ENCODE peak calls at places on chromosomes 5 and 9, in six cellular contexts. V, Z, D, H, A and K are unnamed samples.

GRCh38 chr9:126617003-126617739 is 3.4 kb downstream of the LMX1B start:
- DNase-seq in V (peak), Z (no peak), D (no peak), H (no peak), A (no peak), K (no peak)

GRCh38 chr9:94862242-94862610 is 135.7 kb downstream of the AOPEP start:
- DNase-seq in V (no peak), Z (no peak), D (no peak), H (no peak), A (no peak), K (no peak)

GRCh38 chr5:80463269-80463668 is 24.6 kb upstream of the FAM151B start:
- DNase-seq in V (no peak), Z (no peak), D (no peak), H (no peak), A (no peak), K (no peak)

GRCh38 chr5:19058216-19058615 is 929.8 kb downstream of the CDH18 start:
- DNase-seq in V (no peak), Z (no peak), D (no peak), H (no peak), A (no peak), K (no peak)

GRCh38 chr9:2991292-2991691 is 147.4 kb upstream of the PUM3 start:
- DNase-seq in V (no peak), Z (no peak), D (no peak), H (peak), A (no peak), K (no peak)

GRCh38 chr5:179792612-179793469 is 945 bp upstream of the LTC4S start:
- DNase-seq in V (no peak), Z (peak), D (no peak), H (no peak), A (no peak), K (no peak)

GRCh38 chr5:103211858-103212500 is 46.6 kb upstream of the MACIR start:
- DNase-seq in V (no peak), Z (no peak), D (no peak), H (no peak), A (no peak), K (no peak)

GRCh38 chr5:4766101-4766500 is 374.0 kb upstream of the ADAMTS16 start:
- DNase-seq in V (no peak), Z (no peak), D (no peak), H (no peak), A (no peak), K (no peak)

GRCh38 chr9:36332006-36332405 is 68.1 kb downstream of the RNF38 start:
- DNase-seq in V (no peak), Z (no peak), D (no peak), H (no peak), A (no peak), K (no peak)

GRCh38 chr9:32384364-32385134 is at the start of gene ACO1:
- DNase-seq in V (peak), Z (peak), D (peak), H (peak), A (peak), K (peak)

GRCh38 chr9:114372971-114373591 is 14.7 kb downstream of the AKNA start:
- DNase-seq in V (peak), Z (peak), D (no peak), H (no peak), A (peak), K (no peak)

GRCh38 chr5:177536386-177536785 is 18.0 kb downstream of the FAM193B start:
- DNase-seq in V (no peak), Z (no peak), D (no peak), H (no peak), A (no peak), K (no peak)

GRCh38 chr5:52604151-52604550 is 183.6 kb upstream of the ITGA1 start:
- DNase-seq in V (no peak), Z (no peak), D (no peak), H (no peak), A (no peak), K (no peak)

GRCh38 chr9:20872340-20872977 is 159.0 kb downstream of the HACD4 start:
- DNase-seq in V (no peak), Z (no peak), D (no peak), H (no peak), A (no peak), K (no peak)

GRCh38 chr9:5843450-5844249 is 10.7 kb upstream of the ERMP1 start:
- DNase-seq in V (no peak), Z (no peak), D (no peak), H (no peak), A (no peak), K (no peak)

GRCh38 chr5:149849280-149849985 is 95.2 kb downstream of the PDE6A start:
- DNase-seq in V (no peak), Z (no peak), D (no peak), H (no peak), A (no peak), K (no peak)

GRCh38 chr9:110207071-110207923 is 662 bp downstream of the C9orf152 start:
- DNase-seq in V (no peak), Z (peak), D (peak), H (no peak), A (no peak), K (no peak)

GRCh38 chr5:149666212-149666852 is 63.8 kb upstream of the PPARGC1B start:
- DNase-seq in V (no peak), Z (peak), D (no peak), H (no peak), A (no peak), K (no peak)

GRCh38 chr9:114240647-114241558 is 82.0 kb upstream of the ORM1 start:
- DNase-seq in V (no peak), Z (no peak), D (no peak), H (no peak), A (no peak), K (no peak)

GRCh38 chr5:4976918-4977317 is 163.2 kb upstream of the ADAMTS16 start:
- DNase-seq in V (no peak), Z (no peak), D (no peak), H (no peak), A (no peak), K (no peak)